ENCODE peak calls at places on chromosomes 5 and 9, in four cellular contexts. J is OCI-LY7, X is BJ, O is HFFc6. G is an unnamed sample.
A peak's percentile ranks its signal among the peaks of the same experiment; 100 is the strongest.

GRCh38 chr9:102518324-102518723 is 476.8 kb upstream of the CYLC2 start:
- DNase-seq in O (no peak), J (no peak), X (no peak), G (no peak)

GRCh38 chr5:92147792-92148191 is 764.7 kb upstream of the ARRDC3 start:
- DNase-seq in O (no peak), X (no peak), J (no peak), G (no peak)

GRCh38 chr5:121189569-121190305 is 661.9 kb upstream of the FTMT start:
- DNase-seq in X (no peak), O (no peak), J (no peak), G (no peak)

GRCh38 chr9:128910906-128911305 is 9.9 kb upstream of the PHYHD1 start:
- DNase-seq in J (no peak), X (no peak), O (no peak), G (no peak)

GRCh38 chr5:39076757-39077475 is 2.7 kb upstream of the RICTOR start:
- DNase-seq in J (peak; percentile 49), X (no peak), O (peak; percentile 40), G (peak; percentile 56)

GRCh38 chr9:115425614-115426013 is 307.7 kb upstream of the TNC start:
- DNase-seq in J (no peak), O (no peak), X (no peak), G (no peak)

GRCh38 chr5:43369651-43370050 is 42.5 kb downstream of the CCL28 start:
- DNase-seq in O (no peak), J (no peak), X (no peak), G (no peak)

GRCh38 chr9:120151806-120152205 is 428.2 kb downstream of the CDK5RAP2 start:
- DNase-seq in O (no peak), X (no peak), J (no peak), G (no peak)

GRCh38 chr5:43631182-43631910 is 28.4 kb downstream of the NNT start:
- DNase-seq in O (peak; percentile 84), J (peak; percentile 78), X (no peak), G (peak; percentile 45)

DNA sequence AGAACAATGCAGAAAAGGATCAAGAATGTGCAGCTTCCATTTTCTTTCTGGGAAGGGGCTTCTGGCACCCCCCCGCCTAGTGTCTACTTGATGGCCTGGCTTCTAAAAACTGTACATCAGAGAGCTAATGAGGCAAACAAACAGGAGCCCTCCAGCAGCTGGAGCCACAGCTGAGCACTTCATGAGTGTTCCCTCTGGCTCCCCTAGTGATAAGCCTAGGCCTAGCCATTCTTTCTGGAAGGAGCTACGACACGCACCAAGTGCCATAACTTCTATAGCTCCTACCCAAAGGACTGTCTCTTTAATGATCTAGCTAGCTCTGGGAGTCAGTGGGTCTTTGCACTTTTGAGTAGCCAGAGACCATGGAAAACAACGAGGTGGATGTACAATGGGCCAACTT is 66.1 kb downstream of the DNAH5 start:
- DNase-seq in X (no peak), J (no peak), O (no peak), G (no peak)
- TF ChIP-seq CTCF in X (no peak), J (no peak), O (no peak), G (no peak)

GRCh38 chr5:1054018-1054798 is 45.6 kb downstream of the NKD2 start:
- DNase-seq in X (no peak), O (no peak), J (no peak), G (no peak)

GRCh38 chr5:1051366-1051720 is 42.7 kb downstream of the NKD2 start:
- DNase-seq in O (no peak), X (no peak), J (no peak), G (no peak)

GRCh38 chr5:1052076-1052475 is 43.5 kb downstream of the NKD2 start:
- DNase-seq in O (no peak), X (no peak), J (no peak), G (no peak)

GRCh38 chr5:1053391-1054017 is 44.9 kb downstream of the NKD2 start:
- DNase-seq in X (no peak), O (no peak), J (no peak), G (no peak)

GRCh38 chr5:1052641-1053390 is 44.2 kb downstream of the NKD2 start:
- DNase-seq in O (no peak), X (no peak), J (peak; percentile 30), G (no peak)
- TF ChIP-seq CTCF in O (no peak), X (peak; percentile 14), J (peak; percentile 60), G (no peak)

DNA sequence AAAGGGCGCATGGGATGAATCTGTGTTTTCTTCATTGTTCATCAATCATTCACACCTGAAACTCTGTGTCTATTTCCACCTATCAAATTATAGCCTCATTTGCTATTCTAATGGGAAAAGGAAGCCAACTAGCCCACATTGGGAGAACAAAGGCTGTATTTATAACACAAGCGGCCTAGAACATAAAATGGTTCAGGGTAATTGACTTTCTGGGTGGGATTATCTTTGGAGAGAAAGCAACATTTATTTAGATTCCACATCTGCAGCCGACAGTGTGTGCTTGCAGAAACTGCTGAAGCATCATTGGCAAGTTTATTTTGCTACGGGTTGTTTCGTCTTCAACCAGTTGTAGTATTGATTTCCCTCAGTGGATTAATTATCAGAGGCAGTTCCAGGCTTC is 290.3 kb upstream of the IRX4 start:
- DNase-seq in J (no peak), O (no peak), X (no peak), G (no peak)
- TF ChIP-seq CTCF in J (no peak), O (no peak), X (no peak), G (no peak)

GRCh38 chr5:149448831-149449714 is 70.0 kb upstream of the IL17B start:
- DNase-seq in O (no peak), X (no peak), J (peak; percentile 47), G (no peak)
- TF ChIP-seq CTCF in O (peak; percentile 73), X (peak; percentile 51), J (peak; percentile 74), G (no peak)

GRCh38 chr5:91007251-91007650 is 375.9 kb downstream of the ARRDC3 start:
- DNase-seq in X (no peak), J (no peak), O (no peak), G (no peak)
- TF ChIP-seq CTCF in X (no peak), J (peak; percentile 36), O (no peak), G (no peak)

GRCh38 chr5:33381243-33381642 is 59.5 kb upstream of the TARS1 start:
- DNase-seq in J (no peak), X (no peak), O (no peak), G (no peak)

GRCh38 chr5:33375900-33376299 is 64.9 kb upstream of the TARS1 start:
- DNase-seq in J (no peak), X (no peak), O (no peak), G (no peak)

DNA sequence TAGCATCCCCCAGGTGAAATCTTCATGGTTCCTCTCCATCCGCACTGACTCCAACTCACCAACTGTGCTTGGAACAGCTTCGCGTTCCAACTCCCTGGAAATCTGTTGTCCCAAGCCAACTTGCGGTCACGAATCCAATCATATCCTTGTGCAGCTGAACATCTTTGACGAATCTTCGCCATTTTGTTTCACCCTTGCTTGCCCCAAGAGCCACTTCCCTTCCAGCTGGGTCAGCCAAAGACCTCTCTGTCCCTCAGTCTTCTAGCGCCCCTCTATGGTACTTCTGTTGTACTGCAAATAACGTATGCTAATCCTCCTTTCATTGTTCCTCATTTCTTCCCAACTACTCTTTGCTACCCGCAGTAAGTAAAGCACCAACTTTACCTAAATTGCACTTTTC is 61.0 kb upstream of the TARS1 start:
- DNase-seq in J (peak; percentile 67), X (no peak), O (no peak), G (no peak)
- TF ChIP-seq CTCF in J (peak; percentile 83), X (peak; percentile 47), O (peak; percentile 78), G (peak; percentile 15)

GRCh38 chr9:6689893-6690634 is 44.5 kb upstream of the GLDC start:
- DNase-seq in O (no peak), J (peak; percentile 65), X (no peak), G (no peak)

GRCh38 chr9:6681957-6682501 is 36.5 kb upstream of the GLDC start:
- DNase-seq in O (no peak), J (no peak), X (no peak), G (no peak)

GRCh38 chr9:6681147-6681956 is 35.8 kb upstream of the GLDC start:
- DNase-seq in X (peak; percentile 87), O (peak; percentile 94), J (peak; percentile 95), G (peak; percentile 90)

GRCh38 chr9:6687180-6687579 is 41.7 kb upstream of the GLDC start:
- DNase-seq in X (no peak), J (no peak), O (no peak), G (no peak)

DNA sequence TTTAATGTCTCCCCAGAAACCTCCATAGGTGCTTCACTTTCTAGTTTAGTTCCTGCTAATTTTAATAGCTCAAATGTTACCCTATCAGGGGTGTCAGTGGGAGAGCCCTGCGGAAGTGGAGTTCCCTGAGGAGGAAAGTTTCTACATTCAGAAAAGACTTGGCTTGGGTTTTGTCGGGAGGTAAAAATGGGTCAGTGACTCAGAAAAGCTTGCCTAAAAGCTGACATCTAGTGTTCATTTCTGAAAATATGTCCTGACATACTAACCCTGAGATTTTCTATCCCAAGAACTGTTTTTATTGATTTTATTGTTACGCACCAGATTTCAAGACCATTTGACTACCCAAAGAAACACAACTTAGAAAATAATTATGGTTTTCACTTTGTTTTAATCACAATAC is 40.9 kb upstream of the GLDC start:
- DNase-seq in J (peak; percentile 41), O (peak; percentile 39), X (no peak), G (peak; percentile 26)
- TF ChIP-seq CTCF in J (peak; percentile 77), O (peak; percentile 63), X (peak; percentile 26), G (peak; percentile 16)

GRCh38 chr9:121201045-121201737 is 478 bp downstream of the RAB14 start:
- DNase-seq in O (no peak), X (no peak), J (peak; percentile 64), G (peak; percentile 56)

GRCh38 chr9:121204121-121204520 is 2.5 kb upstream of the RAB14 start:
- DNase-seq in O (no peak), J (no peak), X (no peak), G (no peak)

GRCh38 chr9:121200346-121200745 is 1.3 kb downstream of the RAB14 start:
- DNase-seq in J (no peak), O (no peak), X (no peak), G (no peak)

GRCh38 chr9:121199921-121200320 is 1.7 kb downstream of the RAB14 start:
- DNase-seq in J (no peak), O (peak; percentile 9), X (no peak), G (no peak)

DNA sequence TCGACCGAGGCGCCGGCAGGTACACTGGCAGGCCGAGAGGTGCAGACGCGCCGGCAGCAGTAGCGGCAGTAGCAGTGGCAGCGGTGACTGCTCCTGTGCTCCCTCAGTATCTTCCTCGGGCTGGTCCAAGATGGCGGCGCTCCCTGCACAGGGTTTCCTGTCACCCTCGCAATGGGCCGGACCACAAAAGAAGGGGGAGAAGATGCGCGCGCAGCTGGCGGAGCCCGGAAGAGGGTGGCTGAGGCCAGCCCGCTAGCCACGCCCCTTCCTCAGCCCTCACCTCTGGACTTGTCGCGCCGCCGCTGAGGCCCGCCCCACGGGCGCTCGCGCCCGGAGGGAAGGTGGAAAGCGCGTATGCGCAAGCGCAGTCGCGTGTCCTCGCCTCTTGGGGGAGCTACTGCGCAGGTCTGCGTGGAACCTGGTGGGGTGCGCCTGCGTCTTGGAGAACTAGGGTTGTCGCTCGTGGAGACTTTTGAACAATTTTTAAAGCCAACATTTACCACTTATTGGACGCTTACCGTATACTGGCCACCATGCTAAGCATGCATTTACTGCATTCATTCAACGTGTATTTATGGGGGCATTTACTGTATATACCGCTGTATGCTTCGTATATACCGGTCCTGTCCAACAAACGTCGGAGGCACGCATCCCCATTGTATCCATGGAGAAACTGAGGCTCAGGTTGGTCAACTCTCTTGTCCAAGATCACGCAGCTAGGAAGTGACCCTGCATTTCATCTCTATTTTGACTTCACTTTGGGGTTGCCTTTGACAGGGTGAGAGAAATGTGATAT is at the start of gene RAB14:
- DNase-seq in O (peak; percentile 97), X (peak; percentile 89), J (peak; percentile 99), G (peak; percentile 99)
- TF ChIP-seq CTCF in O (peak; percentile 79), X (peak; percentile 74), J (peak; percentile 83), G (peak; percentile 61)